ENCODE peak calls at places on chromosomes 3 and 15, in six cellular contexts. P is adrenal gland, B is Peyer's patch, J is adipocyte, V is Caco-2, C is left ventricle myocardium inferior. Z is an unnamed sample. For H3K36me3, the result is how much of the 10 kb centered on the place peaks cover.

GRCh38 chr15:78003539-78004008 is 73.9 kb downstream of the TBC1D2B start:
- DNase-seq in V (no peak), J (no peak), B (no peak), C (no peak), P (no peak), Z (no peak)

GRCh38 chr3:187518207-187518606 is 150.0 kb downstream of the RTP4 start:
- DNase-seq in P (no peak), C (no peak), B (no peak), V (no peak), J (no peak), Z (no peak)

GRCh38 chr15:101481917-101482525 is 7.5 kb downstream of the PCSK6 start:
- DNase-seq in C (no peak), J (no peak), P (no peak), V (no peak), B (no peak), Z (no peak)

GRCh38 chr3:69142090-69142489 is 19.7 kb upstream of the LMOD3 start:
- DNase-seq in J (peak), V (no peak), C (no peak), P (no peak), B (no peak), Z (no peak)

GRCh38 chr3:43194490-43195115 is 88.7 kb upstream of the POMGNT2 start:
- DNase-seq in C (no peak), P (no peak), J (no peak), B (peak), V (no peak), Z (no peak)

GRCh38 chr3:59777559-59778178 is 727.8 kb upstream of the CFAP20DC start:
- DNase-seq in B (no peak), P (no peak), V (no peak), C (no peak), J (no peak), Z (no peak)

GRCh38 chr15:86553116-86553515 is 473.4 kb downstream of the AGBL1 start:
- DNase-seq in P (no peak), J (no peak), C (no peak), B (no peak), V (no peak), Z (no peak)

GRCh38 chr3:8954938-8955763 is 8.1 kb downstream of the RAD18 start:
- DNase-seq in B (no peak), C (no peak), P (no peak), J (peak), V (no peak), Z (no peak)

GRCh38 chr3:85090495-85090894 is 131.7 kb downstream of the CADM2 start:
- DNase-seq in P (no peak), B (no peak), V (peak), C (no peak), J (no peak), Z (no peak)
- H3K36me3 ChIP-seq in P (under half), B (under half), V (under half), C (under half), J (under half), Z (under half)

DNA sequence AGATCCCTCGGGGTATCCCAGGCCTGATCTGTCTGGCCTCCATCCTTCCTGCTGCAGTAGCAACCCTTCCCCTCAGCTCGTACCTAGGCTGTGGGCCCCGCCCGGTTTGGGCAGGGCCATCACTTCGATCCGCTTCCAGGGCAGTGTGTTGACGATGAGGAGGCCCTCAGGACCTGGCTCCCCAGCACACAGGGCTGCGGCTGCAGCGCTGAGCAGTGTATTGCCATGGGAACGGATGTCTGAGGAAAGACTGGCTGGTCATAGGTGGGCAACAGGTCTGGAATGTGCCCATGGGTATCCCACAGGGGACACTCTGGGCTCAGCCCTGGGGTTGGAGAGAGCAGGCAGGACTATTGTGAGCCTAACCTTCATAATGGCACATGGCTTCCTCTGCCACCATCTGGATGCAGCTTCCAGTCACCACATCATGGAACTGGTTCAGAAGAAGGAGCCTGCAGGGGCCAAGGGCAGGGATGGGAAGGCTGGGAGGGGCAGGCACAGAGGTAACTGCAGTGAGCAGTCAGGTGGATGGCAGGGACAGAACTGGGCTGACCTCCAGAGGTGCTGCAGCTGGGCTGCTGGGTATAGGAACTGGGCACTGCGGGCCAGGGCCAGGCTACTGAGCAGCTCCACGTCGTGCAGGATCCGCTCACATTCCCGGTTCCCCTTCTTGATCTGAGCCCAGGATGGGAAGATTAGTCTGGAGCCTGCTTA is 8.7 kb downstream of the MAN2C1 start:
- DNase-seq in P (no peak), C (no peak), B (no peak), J (no peak), V (no peak), Z (no peak)
- H3K36me3 ChIP-seq in P (half or more), C (half or more), B (under half), J (half or more), V (under half), Z (half or more)

GRCh38 chr15:40992241-40992741 is 39.0 kb downstream of the CHAC1 start:
- DNase-seq in J (peak), V (no peak), C (no peak), P (no peak), B (no peak), Z (no peak)
- H3K36me3 ChIP-seq in J (half or more), V (under half), C (half or more), P (under half), B (under half), Z (under half)

GRCh38 chr15:92949604-92950249 is 49.6 kb downstream of the CHD2 start:
- DNase-seq in P (no peak), J (no peak), C (no peak), B (no peak), V (peak), Z (peak)
- H3K36me3 ChIP-seq in P (half or more), J (half or more), C (half or more), B (under half), V (under half), Z (half or more)

Z was measured in osteoblast.